ENCODE peak calls at places on chromosomes 6 and 20, in four cellular contexts. X is mesothelial cell of epicardium, M is osteoblast, I is fibroblast of lung. B is an unnamed sample.

GRCh38 chr6:45433533-45434400 is 56.0 kb upstream of the SUPT3H start:
- DNase-seq in X (no peak), M (no peak), I (no peak), B (no peak)

GRCh38 chr20:7410150-7410549 is 530.1 kb downstream of the HAO1 start:
- DNase-seq in I (no peak), X (no peak), M (no peak), B (no peak)

GRCh38 chr20:17969276-17969883 is 562 bp downstream of the MGME1 start:
- DNase-seq in X (no peak), M (peak; percentile 51), I (peak; percentile 37), B (no peak)

GRCh38 chr6:165858571-165858970 is 195.5 kb upstream of the PDE10A start:
- DNase-seq in M (no peak), I (no peak), X (no peak), B (no peak)

GRCh38 chr6:33492093-33492492 is 37.7 kb downstream of the ZBTB9 start:
- DNase-seq in M (no peak), X (no peak), I (no peak), B (no peak)

GRCh38 chr20:48131581-48131980 is 346.3 kb upstream of the SULF2 start:
- DNase-seq in M (no peak), X (no peak), I (no peak), B (no peak)

GRCh38 chr6:158987657-158988056 is 12.3 kb downstream of the RSPH3 start:
- DNase-seq in X (no peak), M (no peak), I (no peak), B (no peak)

GRCh38 chr6:100617633-100618348 is 153.1 kb upstream of the SIM1 start:
- DNase-seq in X (no peak), M (no peak), I (no peak), B (no peak)

GRCh38 chr20:23363257-23363649 is 1.3 kb downstream of the GZF1 start:
- DNase-seq in M (peak; percentile 61), I (no peak), X (no peak), B (no peak)

GRCh38 chr20:47489448-47489872 is 12.2 kb upstream of the NCOA3 start:
- DNase-seq in X (no peak), M (no peak), I (no peak), B (no peak)

GRCh38 chr20:58513580-58514285 is 1.5 kb downstream of the APCDD1L start:
- DNase-seq in X (no peak), I (no peak), M (no peak), B (no peak)

GRCh38 chr20:35773154-35773751 is 1.4 kb downstream of the PHF20 start:
- DNase-seq in M (peak; percentile 49), X (no peak), I (no peak), B (no peak)

GRCh38 chr6:107493158-107494057 is 3.5 kb downstream of the SOBP start:
- DNase-seq in M (no peak), I (peak; percentile 60), X (no peak), B (no peak)

GRCh38 chr20:37627060-37627766 is 66.6 kb upstream of the CTNNBL1 start:
- DNase-seq in M (no peak), I (peak; percentile 64), X (peak; percentile 59), B (no peak)

GRCh38 chr6:17930321-17930993 is 57.0 kb downstream of the KIF13A start:
- DNase-seq in M (peak; percentile 44), I (peak; percentile 52), X (no peak), B (no peak)

GRCh38 chr6:77341058-77341986 is 122.0 kb downstream of the HTR1B start:
- DNase-seq in X (no peak), I (no peak), M (no peak), B (no peak)

GRCh38 chr6:10720229-10720959 is 2.5 kb upstream of the TMEM14C start:
- DNase-seq in M (no peak), X (no peak), I (peak; percentile 12), B (no peak)

GRCh38 chr20:44523746-44524145 is 1.9 kb upstream of the SERINC3 start:
- DNase-seq in I (no peak), M (no peak), X (no peak), B (no peak)

GRCh38 chr6:1611322-1611571 is 1.5 kb downstream of the FOXC1 start:
- DNase-seq in M (peak; percentile 98), I (peak; percentile 31), X (no peak), B (no peak)

GRCh38 chr6:28587746-28588075 is 62.0 kb downstream of the GPX5 start:
- DNase-seq in I (no peak), M (peak; percentile 61), X (no peak), B (no peak)

GRCh38 chr6:14108571-14109410 is 8.8 kb upstream of the CD83 start:
- DNase-seq in X (no peak), I (no peak), M (no peak), B (no peak)

GRCh38 chr6:170147056-170147787 is 143.7 kb downstream of the DLL1 start:
- DNase-seq in I (no peak), X (no peak), M (peak; percentile 61), B (no peak)

GRCh38 chr6:118667988-118668387 is 16.6 kb upstream of the CEP85L start:
- DNase-seq in I (no peak), X (no peak), M (no peak), B (no peak)

GRCh38 chr20:4444404-4444803 is 277.3 kb upstream of the PRND start:
- DNase-seq in I (no peak), X (no peak), M (peak; percentile 64), B (no peak)

GRCh38 chr6:100452998-100453397 is 11.7 kb downstream of the SIM1 start:
- DNase-seq in M (peak; percentile 43), I (no peak), X (no peak), B (no peak)

GRCh38 chr6:11672261-11672660 is 106.3 kb downstream of the ADTRP start:
- DNase-seq in X (no peak), I (no peak), M (no peak), B (no peak)

GRCh38 chr20:51661609-51662178 is 106.5 kb downstream of the ATP9A start:
- DNase-seq in I (peak; percentile 28), M (peak; percentile 73), X (no peak), B (no peak)

GRCh38 chr6:99119109-99120031 is 171.6 kb upstream of the FBXL4 start:
- DNase-seq in M (peak; percentile 50), I (peak; percentile 49), X (no peak), B (no peak)

GRCh38 chr6:92770540-92770939 is 648.8 kb downstream of the EPHA7 start:
- DNase-seq in I (no peak), M (no peak), X (no peak), B (no peak)

GRCh38 chr6:121143476-121143875 is 190.8 kb downstream of the TBC1D32 start:
- DNase-seq in M (no peak), X (no peak), I (no peak), B (no peak)

GRCh38 chr20:52060794-52061714 is 130.5 kb downstream of the ZFP64 start:
- DNase-seq in I (peak; percentile 41), M (no peak), X (no peak), B (no peak)

GRCh38 chr6:5677219-5678000 is 329.3 kb downstream of the NRN1 start:
- DNase-seq in X (no peak), M (peak; percentile 25), I (no peak), B (no peak)

GRCh38 chr6:130282234-130282995 is 59.7 kb upstream of the SAMD3 start:
- DNase-seq in M (no peak), I (peak; percentile 63), X (no peak), B (no peak)

DNA sequence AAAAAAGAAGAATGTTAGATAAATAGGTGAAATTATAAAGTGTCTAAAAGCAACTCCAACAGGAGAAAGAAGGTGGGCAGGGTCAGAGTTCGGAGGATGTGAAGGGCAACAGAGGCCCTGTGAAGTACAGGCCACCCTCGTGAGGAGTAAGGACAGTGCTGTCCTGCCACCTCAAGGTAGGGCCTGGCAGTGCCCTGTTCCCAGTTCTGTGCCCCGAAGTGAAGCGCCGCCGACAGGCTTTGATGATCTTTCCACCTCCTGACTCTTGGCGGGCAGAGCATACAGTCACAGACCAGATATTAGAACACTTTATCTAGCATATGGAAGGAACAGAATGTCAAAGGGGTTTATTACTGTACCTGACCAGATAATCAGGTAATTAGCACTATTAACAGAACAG is 75.8 kb downstream of the GJA10 start:
- DNase-seq in I (no peak), X (no peak), M (no peak), B (no peak)
- TF ChIP-seq CTCF in I (no peak), X (no peak), M (no peak), B (no peak)

GRCh38 chr6:104527761-104528415 is 331.8 kb downstream of the HACE1 start:
- DNase-seq in X (no peak), M (no peak), I (peak; percentile 30), B (no peak)
- TF ChIP-seq CTCF in X (peak; percentile 33), M (peak; percentile 40), I (peak; percentile 20), B (no peak)

DNA sequence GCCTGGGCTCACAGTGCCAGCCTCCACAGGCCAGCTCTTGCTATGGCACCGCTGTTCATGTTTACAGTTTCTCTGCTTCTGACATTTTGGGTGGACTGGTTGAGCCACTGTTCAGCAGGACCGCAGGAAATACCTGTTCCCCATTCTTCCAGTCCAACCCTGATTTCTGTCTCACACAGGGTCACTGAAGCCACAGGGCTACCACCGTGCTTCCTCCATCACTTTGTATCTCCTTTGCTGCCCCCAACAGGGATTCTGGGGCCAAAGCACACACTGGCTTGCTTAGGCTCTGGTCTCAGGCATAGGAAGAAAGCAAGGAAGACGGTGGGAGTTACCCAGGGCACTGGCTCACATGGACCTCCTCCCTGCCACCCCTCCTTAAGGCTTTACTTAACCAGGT is 164.5 kb downstream of the UNC5CL start:
- DNase-seq in M (no peak), I (no peak), X (no peak), B (no peak)
- TF ChIP-seq CTCF in M (no peak), I (no peak), X (no peak), B (no peak)

DNA sequence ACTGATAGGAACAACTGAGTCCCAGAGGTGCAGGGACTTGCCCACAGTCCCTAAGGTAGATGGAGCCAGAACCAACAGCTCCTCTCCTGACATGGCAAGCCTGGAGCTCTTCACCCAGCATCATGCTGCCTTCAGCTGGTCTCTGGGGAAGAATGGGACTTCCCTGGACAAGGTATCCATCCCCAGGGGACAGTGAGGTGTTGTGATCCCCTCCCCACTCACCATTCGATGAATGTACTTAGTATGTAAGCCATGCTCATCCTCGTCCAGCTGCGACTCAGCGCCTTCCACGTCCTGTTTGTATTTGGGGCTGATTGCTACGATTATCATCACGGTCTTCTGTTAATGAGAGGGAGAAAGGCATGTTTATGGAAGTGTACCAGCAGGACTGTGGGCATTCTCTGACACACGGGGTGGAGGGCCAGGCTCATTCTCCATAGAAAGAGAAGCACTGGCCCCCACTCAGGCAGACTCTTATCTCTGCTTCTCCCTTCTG is 39.4 kb downstream of the TRAF3IP2 start:
- DNase-seq in I (no peak), X (no peak), M (no peak), B (no peak)
- TF ChIP-seq CTCF in I (no peak), X (no peak), M (no peak), B (no peak)

GRCh38 chr6:228881-229651 is 63.2 kb upstream of the DUSP22 start:
- DNase-seq in X (no peak), M (peak; percentile 31), I (no peak), B (no peak)
- TF ChIP-seq CTCF in X (no peak), M (no peak), I (no peak), B (no peak)

DNA sequence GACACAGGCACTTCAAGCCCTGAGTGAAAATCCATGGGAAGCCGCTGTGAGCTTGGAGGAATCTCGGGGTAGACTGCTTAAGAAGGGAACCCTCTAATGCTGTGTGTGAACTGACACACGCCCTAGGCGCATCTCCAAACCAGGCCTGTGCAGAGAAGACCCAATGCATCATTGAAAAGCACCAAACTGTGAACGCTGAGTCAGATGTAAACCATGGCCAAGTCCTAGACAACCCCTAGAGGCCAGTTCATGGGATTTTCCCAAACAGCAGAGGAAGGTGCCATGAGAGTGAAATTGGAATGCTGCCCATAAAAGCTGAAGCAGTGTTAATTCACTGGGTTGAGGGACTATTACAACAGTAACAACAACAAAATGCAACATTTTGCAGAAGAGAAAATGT is 296.5 kb downstream of the SMOC2 start:
- DNase-seq in X (no peak), M (no peak), I (no peak), B (no peak)
- TF ChIP-seq CTCF in X (no peak), M (no peak), I (no peak), B (no peak)